ENCODE peak calls at places on chromosomes 2 and 18, in nine cellular contexts. One of them, this sample, is unnamed.
A peak's percentile ranks its signal among the peaks of the same experiment; 100 is the strongest.

GRCh38 chr2:170052151-170052550 is 125.8 kb upstream of the MYO3B start:
- DNase-seq in endothelial cell of umbilical vein: peak; percentile 71
- DNase-seq in kidney: no peak
- DNase-seq in choroid plexus epithelial cell: no peak
- DNase-seq in IMR-90: peak; percentile 57
- DNase-seq in GM12878: no peak
- DNase-seq in foreskin fibroblast: peak; percentile 14
- DNase-seq in stomach: no peak
- DNase-seq in AG04450: no peak
- DNase-seq in this sample: peak; percentile 22

GRCh38 chr2:148603562-148603920 is 41.0 kb upstream of the EPC2 start:
- DNase-seq in endothelial cell of umbilical vein: no peak
- DNase-seq in kidney: no peak
- DNase-seq in choroid plexus epithelial cell: no peak
- DNase-seq in IMR-90: no peak
- DNase-seq in GM12878: peak; percentile 73
- DNase-seq in foreskin fibroblast: no peak
- DNase-seq in stomach: no peak
- DNase-seq in AG04450: no peak
- DNase-seq in this sample: no peak

GRCh38 chr2:165294912-165295311 is 55.7 kb downstream of the SCN2A start:
- DNase-seq in endothelial cell of umbilical vein: no peak
- DNase-seq in kidney: no peak
- DNase-seq in choroid plexus epithelial cell: no peak
- DNase-seq in IMR-90: no peak
- DNase-seq in GM12878: no peak
- DNase-seq in foreskin fibroblast: no peak
- DNase-seq in stomach: no peak
- DNase-seq in AG04450: no peak
- DNase-seq in this sample: no peak

GRCh38 chr2:162029287-162029901 is 44.6 kb downstream of the DPP4 start:
- DNase-seq in endothelial cell of umbilical vein: peak; percentile 42
- DNase-seq in kidney: peak; percentile 75
- DNase-seq in choroid plexus epithelial cell: no peak
- DNase-seq in IMR-90: peak; percentile 37
- DNase-seq in GM12878: no peak
- DNase-seq in foreskin fibroblast: peak; percentile 82
- DNase-seq in stomach: peak; percentile 27
- DNase-seq in AG04450: no peak
- DNase-seq in this sample: peak; percentile 46

GRCh38 chr2:38602136-38602731 is 494 bp downstream of the HNRNPLL start:
- DNase-seq in endothelial cell of umbilical vein: peak; percentile 50
- DNase-seq in kidney: peak; percentile 84
- DNase-seq in choroid plexus epithelial cell: no peak
- DNase-seq in IMR-90: no peak
- DNase-seq in GM12878: no peak
- DNase-seq in foreskin fibroblast: no peak
- DNase-seq in stomach: peak; percentile 43
- DNase-seq in AG04450: no peak
- DNase-seq in this sample: no peak

GRCh38 chr18:7784171-7784570 is 217.1 kb downstream of the PTPRM start:
- DNase-seq in endothelial cell of umbilical vein: no peak
- DNase-seq in kidney: peak; percentile 59
- DNase-seq in choroid plexus epithelial cell: no peak
- DNase-seq in IMR-90: no peak
- DNase-seq in GM12878: no peak
- DNase-seq in foreskin fibroblast: no peak
- DNase-seq in stomach: no peak
- DNase-seq in AG04450: no peak
- DNase-seq in this sample: no peak

GRCh38 chr2:235330775-235331438 is 162.9 kb upstream of the AGAP1 start:
- DNase-seq in endothelial cell of umbilical vein: no peak
- DNase-seq in kidney: no peak
- DNase-seq in choroid plexus epithelial cell: peak; percentile 82
- DNase-seq in IMR-90: peak; percentile 94
- DNase-seq in GM12878: no peak
- DNase-seq in foreskin fibroblast: peak; percentile 20
- DNase-seq in stomach: no peak
- DNase-seq in AG04450: peak; percentile 68
- DNase-seq in this sample: peak; percentile 57

GRCh38 chr2:189192766-189193165 is 13.2 kb upstream of the COL5A2 start:
- DNase-seq in endothelial cell of umbilical vein: no peak
- DNase-seq in kidney: no peak
- DNase-seq in choroid plexus epithelial cell: no peak
- DNase-seq in IMR-90: no peak
- DNase-seq in GM12878: no peak
- DNase-seq in foreskin fibroblast: no peak
- DNase-seq in stomach: no peak
- DNase-seq in AG04450: no peak
- DNase-seq in this sample: no peak

GRCh38 chr2:218257390-218257981 is 3.3 kb upstream of the GPBAR1 start:
- DNase-seq in endothelial cell of umbilical vein: peak; percentile 24
- DNase-seq in kidney: peak; percentile 61
- DNase-seq in choroid plexus epithelial cell: peak; percentile 46
- DNase-seq in IMR-90: no peak
- DNase-seq in GM12878: peak; percentile 56
- DNase-seq in foreskin fibroblast: no peak
- DNase-seq in stomach: no peak
- DNase-seq in AG04450: no peak
- DNase-seq in this sample: peak; percentile 36

GRCh38 chr2:41598161-41598894 is 449.5 kb upstream of the PKDCC start:
- DNase-seq in endothelial cell of umbilical vein: peak; percentile 15
- DNase-seq in kidney: peak; percentile 46
- DNase-seq in choroid plexus epithelial cell: peak; percentile 35
- DNase-seq in IMR-90: no peak
- DNase-seq in GM12878: no peak
- DNase-seq in foreskin fibroblast: no peak
- DNase-seq in stomach: no peak
- DNase-seq in AG04450: no peak
- DNase-seq in this sample: peak; percentile 85

GRCh38 chr2:26011990-26012856 is 21.7 kb upstream of the RAB10 start:
- DNase-seq in endothelial cell of umbilical vein: peak; percentile 39
- DNase-seq in kidney: no peak
- DNase-seq in choroid plexus epithelial cell: peak; percentile 54
- DNase-seq in IMR-90: peak; percentile 81
- DNase-seq in GM12878: no peak
- DNase-seq in foreskin fibroblast: no peak
- DNase-seq in stomach: peak; percentile 80
- DNase-seq in AG04450: peak; percentile 47
- DNase-seq in this sample: peak; percentile 44

GRCh38 chr18:36335476-36336279 is 38.2 kb downstream of the FHOD3 start:
- DNase-seq in endothelial cell of umbilical vein: no peak
- DNase-seq in kidney: peak; percentile 45
- DNase-seq in choroid plexus epithelial cell: peak; percentile 29
- DNase-seq in IMR-90: no peak
- DNase-seq in GM12878: no peak
- DNase-seq in foreskin fibroblast: peak; percentile 66
- DNase-seq in stomach: no peak
- DNase-seq in AG04450: no peak
- DNase-seq in this sample: no peak

GRCh38 chr18:63999871-64000270 is 30.0 kb downstream of the SERPINB8 start:
- DNase-seq in endothelial cell of umbilical vein: no peak
- DNase-seq in kidney: no peak
- DNase-seq in choroid plexus epithelial cell: no peak
- DNase-seq in IMR-90: no peak
- DNase-seq in GM12878: no peak
- DNase-seq in foreskin fibroblast: no peak
- DNase-seq in stomach: no peak
- DNase-seq in AG04450: no peak
- DNase-seq in this sample: no peak

GRCh38 chr2:19119326-19120001 is 239.0 kb downstream of the OSR1 start:
- DNase-seq in endothelial cell of umbilical vein: no peak
- DNase-seq in kidney: no peak
- DNase-seq in choroid plexus epithelial cell: no peak
- DNase-seq in IMR-90: no peak
- DNase-seq in GM12878: no peak
- DNase-seq in foreskin fibroblast: no peak
- DNase-seq in stomach: no peak
- DNase-seq in AG04450: no peak
- DNase-seq in this sample: no peak

GRCh38 chr2:82539222-82539621 is 1919.9 kb downstream of the SUCLG1 start:
- DNase-seq in endothelial cell of umbilical vein: no peak
- DNase-seq in kidney: no peak
- DNase-seq in choroid plexus epithelial cell: peak; percentile 0
- DNase-seq in IMR-90: no peak
- DNase-seq in GM12878: no peak
- DNase-seq in foreskin fibroblast: no peak
- DNase-seq in stomach: no peak
- DNase-seq in AG04450: no peak
- DNase-seq in this sample: no peak

GRCh38 chr18:52175406-52175805 is 164.6 kb upstream of the DCC start:
- DNase-seq in endothelial cell of umbilical vein: no peak
- DNase-seq in kidney: no peak
- DNase-seq in choroid plexus epithelial cell: no peak
- DNase-seq in IMR-90: no peak
- DNase-seq in GM12878: no peak
- DNase-seq in foreskin fibroblast: no peak
- DNase-seq in stomach: no peak
- DNase-seq in AG04450: no peak
- DNase-seq in this sample: no peak

GRCh38 chr2:96509114-96509846 is 4.1 kb upstream of the NEURL3 start:
- DNase-seq in endothelial cell of umbilical vein: peak; percentile 78
- DNase-seq in kidney: peak; percentile 96
- DNase-seq in choroid plexus epithelial cell: peak; percentile 91
- DNase-seq in IMR-90: peak; percentile 84
- DNase-seq in GM12878: peak; percentile 59
- DNase-seq in foreskin fibroblast: peak; percentile 77
- DNase-seq in stomach: peak; percentile 94
- DNase-seq in AG04450: peak; percentile 55
- DNase-seq in this sample: peak; percentile 90

GRCh38 chr2:236045264-236046235 is 122.6 kb downstream of the GBX2 start:
- DNase-seq in endothelial cell of umbilical vein: no peak
- DNase-seq in kidney: no peak
- DNase-seq in choroid plexus epithelial cell: peak; percentile 8
- DNase-seq in IMR-90: no peak
- DNase-seq in GM12878: no peak
- DNase-seq in foreskin fibroblast: no peak
- DNase-seq in stomach: no peak
- DNase-seq in AG04450: no peak
- DNase-seq in this sample: no peak

GRCh38 chr2:61631321-61631720 is 93.2 kb upstream of the XPO1 start:
- DNase-seq in endothelial cell of umbilical vein: no peak
- DNase-seq in kidney: no peak
- DNase-seq in choroid plexus epithelial cell: no peak
- DNase-seq in IMR-90: no peak
- DNase-seq in GM12878: no peak
- DNase-seq in foreskin fibroblast: no peak
- DNase-seq in stomach: no peak
- DNase-seq in AG04450: no peak
- DNase-seq in this sample: no peak

GRCh38 chr2:61636686-61637085 is 98.5 kb upstream of the XPO1 start:
- DNase-seq in endothelial cell of umbilical vein: no peak
- DNase-seq in kidney: no peak
- DNase-seq in choroid plexus epithelial cell: no peak
- DNase-seq in IMR-90: no peak
- DNase-seq in GM12878: no peak
- DNase-seq in foreskin fibroblast: no peak
- DNase-seq in stomach: no peak
- DNase-seq in AG04450: no peak
- DNase-seq in this sample: no peak

GRCh38 chr2:61632276-61633169 is 94.4 kb upstream of the XPO1 start:
- DNase-seq in endothelial cell of umbilical vein: peak; percentile 18
- DNase-seq in kidney: no peak
- DNase-seq in choroid plexus epithelial cell: peak; percentile 43
- DNase-seq in IMR-90: no peak
- DNase-seq in GM12878: no peak
- DNase-seq in foreskin fibroblast: no peak
- DNase-seq in stomach: no peak
- DNase-seq in AG04450: no peak
- DNase-seq in this sample: peak; percentile 20

GRCh38 chr2:61634512-61634911 is 96.4 kb upstream of the XPO1 start:
- DNase-seq in endothelial cell of umbilical vein: no peak
- DNase-seq in kidney: no peak
- DNase-seq in choroid plexus epithelial cell: no peak
- DNase-seq in IMR-90: no peak
- DNase-seq in GM12878: no peak
- DNase-seq in foreskin fibroblast: no peak
- DNase-seq in stomach: no peak
- DNase-seq in AG04450: no peak
- DNase-seq in this sample: no peak

GRCh38 chr2:61633250-61633649 is 95.1 kb upstream of the XPO1 start:
- DNase-seq in endothelial cell of umbilical vein: peak; percentile 18
- DNase-seq in kidney: no peak
- DNase-seq in choroid plexus epithelial cell: no peak
- DNase-seq in IMR-90: no peak
- DNase-seq in GM12878: no peak
- DNase-seq in foreskin fibroblast: no peak
- DNase-seq in stomach: no peak
- DNase-seq in AG04450: no peak
- DNase-seq in this sample: no peak
- TF ChIP-seq CTCF in endothelial cell of umbilical vein: no peak
- TF ChIP-seq CTCF in kidney: no peak
- TF ChIP-seq CTCF in choroid plexus epithelial cell: peak; percentile 14
- TF ChIP-seq CTCF in IMR-90: peak; percentile 8
- TF ChIP-seq CTCF in GM12878: no peak
- TF ChIP-seq CTCF in foreskin fibroblast: no peak
- TF ChIP-seq CTCF in stomach: no peak
- TF ChIP-seq CTCF in AG04450: peak; percentile 4
- TF ChIP-seq CTCF in this sample: no peak

GRCh38 chr2:44801676-44802408 is 139.7 kb upstream of the SIX3 start:
- DNase-seq in endothelial cell of umbilical vein: no peak
- DNase-seq in kidney: no peak
- DNase-seq in choroid plexus epithelial cell: peak; percentile 8
- DNase-seq in IMR-90: no peak
- DNase-seq in GM12878: no peak
- DNase-seq in foreskin fibroblast: no peak
- DNase-seq in stomach: no peak
- DNase-seq in AG04450: no peak
- DNase-seq in this sample: peak; percentile 16
- H3K4me3 ChIP-seq in endothelial cell of umbilical vein: peak overlapping the region; percentile 64
- H3K4me3 ChIP-seq in kidney: peak overlapping the region; percentile 49
- H3K4me3 ChIP-seq in choroid plexus epithelial cell: no peak overlapping the region
- H3K4me3 ChIP-seq in IMR-90: no peak overlapping the region
- H3K4me3 ChIP-seq in GM12878: peak overlapping the region; percentile 36
- H3K4me3 ChIP-seq in foreskin fibroblast: no peak overlapping the region
- H3K4me3 ChIP-seq in stomach: peak overlapping the region; percentile 18
- H3K4me3 ChIP-seq in AG04450: no peak overlapping the region
- H3K4me3 ChIP-seq in this sample: no peak overlapping the region

DNA sequence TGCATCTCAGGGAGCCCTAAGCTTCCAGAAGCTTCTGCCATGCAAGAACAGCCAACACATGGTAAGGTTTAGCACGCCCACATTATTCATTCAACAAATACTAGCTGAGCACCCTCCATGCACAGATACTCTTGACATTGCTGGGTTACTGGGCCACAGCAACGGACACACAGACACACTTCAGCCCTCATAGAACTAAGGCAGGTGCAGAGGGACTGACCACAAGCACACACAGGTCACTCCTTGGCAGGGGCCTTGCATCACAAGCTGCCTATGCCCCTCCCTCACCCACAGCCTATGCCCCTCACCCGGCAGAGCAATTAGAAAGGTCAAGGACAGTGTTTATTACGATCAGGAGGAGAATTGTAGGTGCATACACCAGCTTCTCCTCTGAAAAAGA is 15.8 kb downstream of the SLC14A2 start:
- DNase-seq in endothelial cell of umbilical vein: no peak
- DNase-seq in kidney: no peak
- DNase-seq in choroid plexus epithelial cell: no peak
- DNase-seq in IMR-90: no peak
- DNase-seq in GM12878: no peak
- DNase-seq in foreskin fibroblast: no peak
- DNase-seq in stomach: no peak
- DNase-seq in AG04450: no peak
- DNase-seq in this sample: no peak
- TF ChIP-seq CTCF in endothelial cell of umbilical vein: no peak
- TF ChIP-seq CTCF in kidney: no peak
- TF ChIP-seq CTCF in choroid plexus epithelial cell: no peak
- TF ChIP-seq CTCF in IMR-90: no peak
- TF ChIP-seq CTCF in GM12878: no peak
- TF ChIP-seq CTCF in foreskin fibroblast: no peak
- TF ChIP-seq CTCF in stomach: no peak
- TF ChIP-seq CTCF in AG04450: no peak
- TF ChIP-seq CTCF in this sample: no peak

GRCh38 chr2:8676915-8677645 is 4.8 kb upstream of the ID2 start:
- DNase-seq in endothelial cell of umbilical vein: no peak
- DNase-seq in kidney: no peak
- DNase-seq in choroid plexus epithelial cell: peak; percentile 12
- DNase-seq in IMR-90: peak; percentile 9
- DNase-seq in GM12878: no peak
- DNase-seq in foreskin fibroblast: no peak
- DNase-seq in stomach: no peak
- DNase-seq in AG04450: no peak
- DNase-seq in this sample: no peak
- H3K4me3 ChIP-seq in endothelial cell of umbilical vein: peak overlapping the region; percentile 40
- H3K4me3 ChIP-seq in kidney: peak overlapping the region; percentile 57
- H3K4me3 ChIP-seq in choroid plexus epithelial cell: peak overlapping the region; percentile 47
- H3K4me3 ChIP-seq in IMR-90: peak overlapping the region; percentile 7
- H3K4me3 ChIP-seq in GM12878: peak overlapping the region; percentile 48
- H3K4me3 ChIP-seq in foreskin fibroblast: peak overlapping the region; percentile 51
- H3K4me3 ChIP-seq in stomach: peak overlapping the region; percentile 48
- H3K4me3 ChIP-seq in AG04450: peak overlapping the region; percentile 53
- H3K4me3 ChIP-seq in this sample: peak overlapping the region; percentile 49

This sample was measured in fibroblast of pulmonary artery.